ENCODE peak calls at places on chromosomes 13 and 19, in ten cellular contexts. One of them, this sample, is unnamed.

GRCh38 chr19:39264306-39265290 is 3.6 kb upstream of the IFNL2 start:
- DNase-seq in activated B cell treated with CpG ODN at 0.5 μM for 24 hours: no peak
- DNase-seq in psoas muscle: no peak
- DNase-seq in colonic mucosa: no peak
- DNase-seq in H9: peak; percentile 67
- DNase-seq in H1: peak; percentile 77
- DNase-seq in fibroblast of mammary gland: no peak
- DNase-seq in fibroblast of lung: peak; percentile 9
- DNase-seq in Peyer's patch: peak; percentile 41
- DNase-seq in chondrocyte: no peak
- DNase-seq in this sample: no peak

GRCh38 chr19:12799723-12800343 is 1.8 kb downstream of the PRDX2 start:
- DNase-seq in activated B cell treated with CpG ODN at 0.5 μM for 24 hours: no peak
- DNase-seq in psoas muscle: no peak
- DNase-seq in colonic mucosa: no peak
- DNase-seq in H9: no peak
- DNase-seq in H1: no peak
- DNase-seq in fibroblast of mammary gland: no peak
- DNase-seq in fibroblast of lung: no peak
- DNase-seq in Peyer's patch: no peak
- DNase-seq in chondrocyte: no peak
- DNase-seq in this sample: no peak

GRCh38 chr13:29362849-29363604 is 232.5 kb downstream of the SLC7A1 start:
- DNase-seq in activated B cell treated with CpG ODN at 0.5 μM for 24 hours: no peak
- DNase-seq in psoas muscle: no peak
- DNase-seq in colonic mucosa: peak; percentile 36
- DNase-seq in H9: peak; percentile 81
- DNase-seq in H1: peak; percentile 62
- DNase-seq in fibroblast of mammary gland: peak; percentile 56
- DNase-seq in fibroblast of lung: peak; percentile 30
- DNase-seq in Peyer's patch: peak; percentile 52
- DNase-seq in chondrocyte: no peak
- DNase-seq in this sample: peak; percentile 38

GRCh38 chr13:99307247-99307646 is at the start of gene GPR183:
- DNase-seq in activated B cell treated with CpG ODN at 0.5 μM for 24 hours: no peak
- DNase-seq in psoas muscle: no peak
- DNase-seq in colonic mucosa: no peak
- DNase-seq in H9: no peak
- DNase-seq in H1: no peak
- DNase-seq in fibroblast of mammary gland: no peak
- DNase-seq in fibroblast of lung: peak; percentile 50
- DNase-seq in Peyer's patch: no peak
- DNase-seq in chondrocyte: no peak
- DNase-seq in this sample: no peak

GRCh38 chr19:50325310-50326100 is 3.7 kb downstream of the KCNC3 start:
- DNase-seq in activated B cell treated with CpG ODN at 0.5 μM for 24 hours: peak; percentile 89
- DNase-seq in psoas muscle: peak; percentile 70
- DNase-seq in colonic mucosa: peak; percentile 54
- DNase-seq in H9: peak; percentile 97
- DNase-seq in H1: peak; percentile 97
- DNase-seq in fibroblast of mammary gland: peak; percentile 36
- DNase-seq in fibroblast of lung: peak; percentile 20
- DNase-seq in Peyer's patch: peak; percentile 77
- DNase-seq in chondrocyte: no peak
- DNase-seq in this sample: peak; percentile 100

GRCh38 chr19:12872941-12873890 is 8.0 kb downstream of the DNASE2 start:
- DNase-seq in activated B cell treated with CpG ODN at 0.5 μM for 24 hours: no peak
- DNase-seq in psoas muscle: peak; percentile 51
- DNase-seq in colonic mucosa: peak; percentile 79
- DNase-seq in H9: peak; percentile 84
- DNase-seq in H1: peak; percentile 55
- DNase-seq in fibroblast of mammary gland: peak; percentile 61
- DNase-seq in fibroblast of lung: peak; percentile 3
- DNase-seq in Peyer's patch: peak; percentile 64
- DNase-seq in chondrocyte: no peak
- DNase-seq in this sample: no peak

GRCh38 chr13:20359335-20359734 is 127.2 kb upstream of the GJB6 start:
- DNase-seq in activated B cell treated with CpG ODN at 0.5 μM for 24 hours: no peak
- DNase-seq in psoas muscle: no peak
- DNase-seq in colonic mucosa: no peak
- DNase-seq in H9: no peak
- DNase-seq in H1: no peak
- DNase-seq in fibroblast of mammary gland: peak; percentile 100
- DNase-seq in fibroblast of lung: peak; percentile 100
- DNase-seq in Peyer's patch: no peak
- DNase-seq in chondrocyte: no peak
- DNase-seq in this sample: no peak

GRCh38 chr19:45376045-45376724 is 5.8 kb upstream of the ERCC2 start:
- DNase-seq in activated B cell treated with CpG ODN at 0.5 μM for 24 hours: no peak
- DNase-seq in psoas muscle: peak; percentile 55
- DNase-seq in colonic mucosa: no peak
- DNase-seq in H9: peak; percentile 77
- DNase-seq in H1: peak; percentile 60
- DNase-seq in fibroblast of mammary gland: peak; percentile 88
- DNase-seq in fibroblast of lung: peak; percentile 96
- DNase-seq in Peyer's patch: no peak
- DNase-seq in chondrocyte: no peak
- DNase-seq in this sample: no peak

GRCh38 chr19:46490774-46491173 is 4.9 kb downstream of the PNMA8B start:
- DNase-seq in activated B cell treated with CpG ODN at 0.5 μM for 24 hours: no peak
- DNase-seq in psoas muscle: no peak
- DNase-seq in colonic mucosa: no peak
- DNase-seq in H9: no peak
- DNase-seq in H1: no peak
- DNase-seq in fibroblast of mammary gland: no peak
- DNase-seq in fibroblast of lung: no peak
- DNase-seq in Peyer's patch: no peak
- DNase-seq in chondrocyte: no peak
- DNase-seq in this sample: no peak

GRCh38 chr13:71879129-71879535 is 12.1 kb upstream of the DACH1 start:
- DNase-seq in activated B cell treated with CpG ODN at 0.5 μM for 24 hours: no peak
- DNase-seq in psoas muscle: no peak
- DNase-seq in colonic mucosa: no peak
- DNase-seq in H9: peak; percentile 36
- DNase-seq in H1: no peak
- DNase-seq in fibroblast of mammary gland: no peak
- DNase-seq in fibroblast of lung: peak; percentile 32
- DNase-seq in Peyer's patch: no peak
- DNase-seq in chondrocyte: no peak
- DNase-seq in this sample: no peak

GRCh38 chr13:101127741-101128353 is 288.5 kb downstream of the NALCN start:
- DNase-seq in activated B cell treated with CpG ODN at 0.5 μM for 24 hours: no peak
- DNase-seq in psoas muscle: no peak
- DNase-seq in colonic mucosa: no peak
- DNase-seq in H9: no peak
- DNase-seq in H1: no peak
- DNase-seq in fibroblast of mammary gland: peak; percentile 61
- DNase-seq in fibroblast of lung: peak; percentile 27
- DNase-seq in Peyer's patch: no peak
- DNase-seq in chondrocyte: no peak
- DNase-seq in this sample: no peak

GRCh38 chr13:60282708-60283107 is 114.3 kb upstream of the TDRD3 start:
- DNase-seq in activated B cell treated with CpG ODN at 0.5 μM for 24 hours: no peak
- DNase-seq in psoas muscle: no peak
- DNase-seq in colonic mucosa: no peak
- DNase-seq in H9: no peak
- DNase-seq in H1: no peak
- DNase-seq in fibroblast of mammary gland: no peak
- DNase-seq in fibroblast of lung: no peak
- DNase-seq in Peyer's patch: no peak
- DNase-seq in chondrocyte: no peak
- DNase-seq in this sample: no peak

DNA sequence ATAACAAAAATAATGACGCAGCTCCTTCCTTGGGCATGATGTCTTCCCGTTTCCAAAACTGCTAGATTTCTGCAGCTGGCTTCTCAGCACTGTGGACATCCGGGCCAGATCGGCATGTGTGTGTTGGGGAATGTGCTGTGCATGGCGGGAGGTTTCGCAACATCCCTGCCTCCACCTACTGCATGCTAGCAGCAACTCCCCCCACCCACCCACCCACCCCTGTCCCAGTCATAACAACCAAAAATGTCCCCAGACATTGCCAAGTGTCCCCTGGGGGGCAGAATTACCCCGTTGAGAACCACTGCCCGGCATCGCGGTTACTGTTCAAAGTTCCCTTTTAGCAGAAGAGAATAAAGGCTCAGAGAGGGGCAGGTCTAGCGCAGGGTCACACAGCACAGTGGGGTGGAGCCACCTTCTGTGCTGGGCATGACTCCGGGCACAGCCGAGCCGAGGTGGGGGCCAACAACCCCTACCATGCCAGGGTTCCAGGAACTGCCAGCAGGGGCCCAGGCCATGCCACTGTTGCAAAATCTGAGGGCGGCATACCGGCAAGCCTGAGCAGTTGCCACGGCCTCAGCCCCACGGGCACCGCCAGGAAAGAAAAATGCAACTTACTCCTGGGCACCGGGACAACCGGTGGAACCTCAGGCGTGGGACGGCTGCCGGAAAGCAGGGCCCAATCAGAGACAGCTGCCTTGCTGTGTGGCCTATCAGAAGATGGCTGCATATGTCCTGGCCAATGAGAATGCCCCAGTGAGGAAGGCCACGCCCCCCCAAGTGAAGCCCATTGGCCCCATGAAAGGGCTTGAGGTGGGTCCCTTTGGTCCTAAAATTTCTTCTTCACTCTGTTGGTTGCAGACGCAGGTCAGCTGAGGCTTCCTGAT is 22.5 kb upstream of the NFIC start:
- DNase-seq in activated B cell treated with CpG ODN at 0.5 μM for 24 hours: no peak
- DNase-seq in psoas muscle: peak; percentile 87
- DNase-seq in colonic mucosa: peak; percentile 66
- DNase-seq in H9: peak; percentile 62
- DNase-seq in H1: no peak
- DNase-seq in fibroblast of mammary gland: peak; percentile 92
- DNase-seq in fibroblast of lung: peak; percentile 82
- DNase-seq in Peyer's patch: peak; percentile 87
- DNase-seq in chondrocyte: no peak
- DNase-seq in this sample: no peak
- TF ChIP-seq CTCF in activated B cell treated with CpG ODN at 0.5 μM for 24 hours: no peak
- TF ChIP-seq CTCF in psoas muscle: no peak
- TF ChIP-seq CTCF in colonic mucosa: no peak
- TF ChIP-seq CTCF in H9: no peak
- TF ChIP-seq CTCF in H1: no peak
- TF ChIP-seq CTCF in fibroblast of mammary gland: no peak
- TF ChIP-seq CTCF in fibroblast of lung: no peak
- TF ChIP-seq CTCF in Peyer's patch: no peak
- TF ChIP-seq CTCF in chondrocyte: peak; percentile 61
- TF ChIP-seq CTCF in this sample: no peak

GRCh38 chr19:6232567-6232966 is 47.2 kb downstream of the MLLT1 start:
- DNase-seq in activated B cell treated with CpG ODN at 0.5 μM for 24 hours: no peak
- DNase-seq in psoas muscle: peak; percentile 35
- DNase-seq in colonic mucosa: no peak
- DNase-seq in H9: no peak
- DNase-seq in H1: no peak
- DNase-seq in fibroblast of mammary gland: peak; percentile 93
- DNase-seq in fibroblast of lung: peak; percentile 94
- DNase-seq in Peyer's patch: no peak
- DNase-seq in chondrocyte: no peak
- DNase-seq in this sample: no peak
- TF ChIP-seq CTCF in activated B cell treated with CpG ODN at 0.5 μM for 24 hours: no peak
- TF ChIP-seq CTCF in psoas muscle: no peak
- TF ChIP-seq CTCF in colonic mucosa: no peak
- TF ChIP-seq CTCF in H9: no peak
- TF ChIP-seq CTCF in H1: no peak
- TF ChIP-seq CTCF in fibroblast of mammary gland: no peak
- TF ChIP-seq CTCF in fibroblast of lung: no peak
- TF ChIP-seq CTCF in Peyer's patch: no peak
- TF ChIP-seq CTCF in chondrocyte: no peak
- TF ChIP-seq CTCF in this sample: no peak

DNA sequence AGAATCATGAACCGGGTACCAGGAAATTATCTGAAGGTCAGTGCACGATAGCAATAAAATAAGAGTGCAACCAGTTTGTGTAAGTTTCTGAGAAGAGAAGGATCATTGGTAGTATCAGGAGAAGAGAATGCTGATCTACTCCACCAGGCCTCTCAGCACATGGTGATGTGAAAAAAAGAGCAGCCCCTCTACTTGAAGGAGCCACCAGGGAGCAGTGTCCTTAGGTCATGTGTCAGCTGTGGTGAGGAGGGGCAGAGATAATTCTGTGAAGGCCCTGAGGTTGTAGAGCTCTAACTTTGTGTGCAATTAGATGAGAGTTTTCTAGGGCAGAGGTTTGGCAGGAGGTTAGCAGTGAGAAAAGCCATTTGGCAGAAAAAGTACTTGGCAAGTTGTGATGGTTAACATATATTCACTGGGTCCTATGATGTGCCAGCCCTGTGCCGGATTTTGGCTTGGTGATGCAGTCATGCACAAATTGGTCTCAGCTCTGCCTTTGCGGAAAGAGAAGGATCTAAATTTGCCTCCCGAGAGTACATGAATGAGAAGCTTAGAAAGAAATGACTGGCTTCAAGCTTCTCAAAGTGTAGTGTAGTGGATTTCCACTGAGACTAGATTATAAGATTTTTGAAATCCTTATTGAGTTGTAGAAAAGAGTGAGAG is 19.2 kb upstream of the ZC3H13 start:
- DNase-seq in activated B cell treated with CpG ODN at 0.5 μM for 24 hours: no peak
- DNase-seq in psoas muscle: no peak
- DNase-seq in colonic mucosa: no peak
- DNase-seq in H9: peak; percentile 57
- DNase-seq in H1: no peak
- DNase-seq in fibroblast of mammary gland: no peak
- DNase-seq in fibroblast of lung: no peak
- DNase-seq in Peyer's patch: no peak
- DNase-seq in chondrocyte: no peak
- DNase-seq in this sample: no peak
- TF ChIP-seq CTCF in activated B cell treated with CpG ODN at 0.5 μM for 24 hours: no peak
- TF ChIP-seq CTCF in psoas muscle: no peak
- TF ChIP-seq CTCF in colonic mucosa: no peak
- TF ChIP-seq CTCF in H9: peak; percentile 55
- TF ChIP-seq CTCF in H1: peak; percentile 45
- TF ChIP-seq CTCF in fibroblast of mammary gland: no peak
- TF ChIP-seq CTCF in fibroblast of lung: no peak
- TF ChIP-seq CTCF in Peyer's patch: no peak
- TF ChIP-seq CTCF in chondrocyte: no peak
- TF ChIP-seq CTCF in this sample: no peak

DNA sequence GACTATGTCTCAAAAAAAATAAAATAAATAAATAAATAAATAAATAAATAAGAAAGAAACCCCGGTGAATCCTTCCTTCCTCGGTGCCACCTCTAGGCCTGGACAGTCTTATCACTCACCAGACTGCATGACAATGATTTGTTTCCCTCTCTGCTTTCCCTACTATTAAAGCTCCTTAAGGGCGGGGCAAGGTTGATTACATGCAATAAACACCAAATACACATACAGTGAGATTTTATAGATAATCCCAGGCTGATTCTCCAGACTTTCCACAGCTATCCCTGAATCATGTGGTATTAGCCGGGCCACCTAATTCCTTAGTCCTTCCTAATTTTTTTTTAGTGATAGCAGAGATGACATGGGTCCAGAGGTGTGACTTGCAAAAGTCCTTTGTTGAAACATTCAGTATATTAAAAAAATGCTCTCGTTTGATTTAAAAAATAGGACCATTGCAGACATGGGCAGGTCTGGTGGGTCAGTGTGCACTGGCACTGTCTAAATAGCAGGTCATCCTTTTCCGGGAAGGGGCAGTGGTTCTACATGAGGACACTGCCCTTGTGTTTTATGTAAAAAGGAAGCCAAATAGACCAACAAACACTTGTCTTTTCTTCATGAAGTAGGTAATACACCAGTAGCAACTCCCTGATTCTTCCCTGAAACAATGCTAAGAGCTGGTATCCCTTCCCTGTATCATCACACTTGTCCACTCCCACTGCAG is 14.5 kb downstream of the EBPL start:
- DNase-seq in activated B cell treated with CpG ODN at 0.5 μM for 24 hours: no peak
- DNase-seq in psoas muscle: no peak
- DNase-seq in colonic mucosa: peak; percentile 49
- DNase-seq in H9: no peak
- DNase-seq in H1: no peak
- DNase-seq in fibroblast of mammary gland: no peak
- DNase-seq in fibroblast of lung: no peak
- DNase-seq in Peyer's patch: no peak
- DNase-seq in chondrocyte: no peak
- DNase-seq in this sample: no peak
- TF ChIP-seq CTCF in activated B cell treated with CpG ODN at 0.5 μM for 24 hours: no peak
- TF ChIP-seq CTCF in psoas muscle: no peak
- TF ChIP-seq CTCF in colonic mucosa: no peak
- TF ChIP-seq CTCF in H9: no peak
- TF ChIP-seq CTCF in H1: no peak
- TF ChIP-seq CTCF in fibroblast of mammary gland: no peak
- TF ChIP-seq CTCF in fibroblast of lung: no peak
- TF ChIP-seq CTCF in Peyer's patch: no peak
- TF ChIP-seq CTCF in chondrocyte: no peak
- TF ChIP-seq CTCF in this sample: no peak

This sample was measured in D721Med.